ENCODE peak calls at places on chromosomes 13 and 19, in ten cellular contexts. One of them, this sample, is unnamed.

GRCh38 chr13:22846551-22846950 is 334.2 kb upstream of the SGCG start:
- DNase-seq in COR-L47: no peak
- DNase-seq in cardiac fibroblast: no peak
- DNase-seq in nucleus accumbens: no peak
- DNase-seq in GM12891: no peak
- DNase-seq in naive thymus-derived CD8-positive, alpha-beta T cell: no peak
- DNase-seq in left lung: no peak
- DNase-seq in aorta: no peak
- DNase-seq in skeletal muscle cell: no peak
- DNase-seq in T-helper 9 cell: no peak
- DNase-seq in this sample: no peak

GRCh38 chr13:29511980-29512379 is 83.5 kb downstream of the SLC7A1 start:
- DNase-seq in aorta: no peak
- DNase-seq in GM12891: no peak
- DNase-seq in cardiac fibroblast: peak; percentile 60
- DNase-seq in COR-L47: no peak
- DNase-seq in T-helper 9 cell: no peak
- DNase-seq in naive thymus-derived CD8-positive, alpha-beta T cell: no peak
- DNase-seq in nucleus accumbens: no peak
- DNase-seq in skeletal muscle cell: no peak
- DNase-seq in left lung: no peak
- DNase-seq in this sample: peak; percentile 54

GRCh38 chr13:76438050-76438449 is 448.2 kb downstream of the KCTD12 start:
- DNase-seq in left lung: no peak
- DNase-seq in T-helper 9 cell: no peak
- DNase-seq in aorta: no peak
- DNase-seq in skeletal muscle cell: no peak
- DNase-seq in nucleus accumbens: no peak
- DNase-seq in GM12891: no peak
- DNase-seq in COR-L47: no peak
- DNase-seq in cardiac fibroblast: no peak
- DNase-seq in naive thymus-derived CD8-positive, alpha-beta T cell: no peak
- DNase-seq in this sample: peak; percentile 16

GRCh38 chr13:100987993-100988392 is 313.4 kb upstream of the TMTC4 start:
- DNase-seq in aorta: no peak
- DNase-seq in cardiac fibroblast: no peak
- DNase-seq in GM12891: no peak
- DNase-seq in left lung: no peak
- DNase-seq in nucleus accumbens: no peak
- DNase-seq in T-helper 9 cell: no peak
- DNase-seq in naive thymus-derived CD8-positive, alpha-beta T cell: no peak
- DNase-seq in skeletal muscle cell: peak; percentile 6
- DNase-seq in COR-L47: no peak
- DNase-seq in this sample: peak; percentile 57

GRCh38 chr19:17685451-17686026 is 2.6 kb downstream of the UNC13A start:
- DNase-seq in cardiac fibroblast: no peak
- DNase-seq in nucleus accumbens: no peak
- DNase-seq in left lung: no peak
- DNase-seq in GM12891: no peak
- DNase-seq in skeletal muscle cell: no peak
- DNase-seq in COR-L47: no peak
- DNase-seq in T-helper 9 cell: no peak
- DNase-seq in aorta: no peak
- DNase-seq in naive thymus-derived CD8-positive, alpha-beta T cell: no peak
- DNase-seq in this sample: no peak

GRCh38 chr13:51041126-51041525 is 69.9 kb downstream of the C13orf42 start:
- DNase-seq in skeletal muscle cell: no peak
- DNase-seq in cardiac fibroblast: no peak
- DNase-seq in COR-L47: no peak
- DNase-seq in naive thymus-derived CD8-positive, alpha-beta T cell: no peak
- DNase-seq in aorta: no peak
- DNase-seq in T-helper 9 cell: no peak
- DNase-seq in nucleus accumbens: no peak
- DNase-seq in GM12891: no peak
- DNase-seq in left lung: no peak
- DNase-seq in this sample: no peak

GRCh38 chr13:100454876-100455275 is 133.7 kb downstream of the GGACT start:
- DNase-seq in T-helper 9 cell: no peak
- DNase-seq in nucleus accumbens: no peak
- DNase-seq in naive thymus-derived CD8-positive, alpha-beta T cell: no peak
- DNase-seq in COR-L47: no peak
- DNase-seq in aorta: no peak
- DNase-seq in left lung: no peak
- DNase-seq in cardiac fibroblast: peak; percentile 35
- DNase-seq in GM12891: no peak
- DNase-seq in skeletal muscle cell: no peak
- DNase-seq in this sample: peak; percentile 71

GRCh38 chr19:32674153-32674958 is 624 bp downstream of the ANKRD27 start:
- DNase-seq in T-helper 9 cell: no peak
- DNase-seq in cardiac fibroblast: no peak
- DNase-seq in naive thymus-derived CD8-positive, alpha-beta T cell: no peak
- DNase-seq in COR-L47: no peak
- DNase-seq in nucleus accumbens: no peak
- DNase-seq in left lung: peak; percentile 88
- DNase-seq in skeletal muscle cell: no peak
- DNase-seq in GM12891: peak; percentile 56
- DNase-seq in aorta: no peak
- DNase-seq in this sample: no peak

This sample was measured in astrocyte of the spinal cord.